ENCODE peak calls at places on chromosomes 5 and 9, in four cellular contexts. S, D, B and I are unnamed samples.

GRCh38 chr9:21323091-21323490 is 12.1 kb downstream of the KLHL9 start:
- DNase-seq in S (no peak), D (no peak), B (no peak), I (peak; percentile 43)

GRCh38 chr5:142356716-142357468 is 32.1 kb upstream of the SPRY4 start:
- DNase-seq in S (peak; percentile 79), D (peak; percentile 82), B (peak; percentile 72), I (peak; percentile 41)

GRCh38 chr5:32984851-32985250 is 273.7 kb downstream of the NPR3 start:
- DNase-seq in S (no peak), D (peak; percentile 73), B (no peak), I (no peak)

GRCh38 chr5:77945874-77946273 is 169.7 kb upstream of the TBCA start:
- DNase-seq in S (no peak), D (no peak), B (no peak), I (no peak)

GRCh38 chr5:109921735-109922395 is 232.1 kb downstream of the MAN2A1 start:
- DNase-seq in S (peak; percentile 3), D (no peak), B (peak; percentile 37), I (no peak)

GRCh38 chr9:100601216-100601615 is 23.3 kb downstream of the CAVIN4 start:
- DNase-seq in S (no peak), D (peak; percentile 69), B (no peak), I (no peak)

GRCh38 chr9:129416831-129417604 is 203.9 kb downstream of the C9orf50 start:
- DNase-seq in S (no peak), D (no peak), B (no peak), I (peak; percentile 47)

GRCh38 chr5:88829053-88829452 is 53.9 kb downstream of the MEF2C start:
- DNase-seq in S (no peak), D (peak; percentile 7), B (no peak), I (peak; percentile 15)

GRCh38 chr9:35981704-35982103 is 23.8 kb upstream of the OR2S2 start:
- DNase-seq in S (no peak), D (no peak), B (no peak), I (no peak)

GRCh38 chr5:151095341-151096000 is 14.6 kb upstream of the TNIP1 start:
- DNase-seq in S (no peak), D (no peak), B (no peak), I (no peak)

GRCh38 chr5:103605277-103605676 is 42.7 kb upstream of the NUDT12 start:
- DNase-seq in S (no peak), D (no peak), B (no peak), I (no peak)

GRCh38 chr5:172141949-172142319 is 46.1 kb downstream of the STK10 start:
- DNase-seq in S (no peak), D (no peak), B (no peak), I (no peak)

GRCh38 chr5:151080620-151081425 is at the start of gene TNIP1:
- DNase-seq in S (peak; percentile 92), D (peak; percentile 94), B (peak; percentile 87), I (peak; percentile 80)

GRCh38 chr9:69671904-69672827 is at the start of gene APBA1:
- DNase-seq in S (peak; percentile 16), D (no peak), B (no peak), I (no peak)

GRCh38 chr5:168364738-168365550 is 73.5 kb downstream of the WWC1 start:
- DNase-seq in S (no peak), D (peak; percentile 48), B (no peak), I (no peak)

GRCh38 chr9:24832307-24832706 is 286.6 kb upstream of the IZUMO3 start:
- DNase-seq in S (no peak), D (peak; percentile 32), B (no peak), I (no peak)

GRCh38 chr9:19138084-19138483 is 10.8 kb upstream of the PLIN2 start:
- DNase-seq in S (no peak), D (no peak), B (no peak), I (no peak)

GRCh38 chr9:95511232-95511951 is 5.4 kb downstream of the PTCH1 start:
- DNase-seq in S (peak; percentile 36), D (peak; percentile 56), B (no peak), I (no peak)

GRCh38 chr5:143515829-143516228 is 112.3 kb upstream of the NR3C1 start:
- DNase-seq in S (no peak), D (no peak), B (no peak), I (no peak)

GRCh38 chr5:150605546-150605945 is 34.9 kb upstream of the SYNPO start:
- DNase-seq in S (no peak), D (no peak), B (no peak), I (no peak)

GRCh38 chr9:79583957-79584654 is 12.3 kb downstream of the TLE4 start:
- DNase-seq in S (no peak), D (no peak), B (no peak), I (no peak)

GRCh38 chr5:102750435-102750834 is 4.7 kb upstream of the PAM start:
- DNase-seq in S (no peak), D (no peak), B (no peak), I (no peak)

GRCh38 chr9:29241320-29241719 is 1668.0 kb upstream of the C9orf72 start:
- DNase-seq in S (no peak), D (peak; percentile 12), B (no peak), I (no peak)

GRCh38 chr9:703392-703791 is 138.1 kb upstream of the DMRT1 start:
- DNase-seq in S (no peak), D (no peak), B (no peak), I (no peak)

GRCh38 chr9:126705311-126705766 is 91.6 kb downstream of the LMX1B start:
- DNase-seq in S (peak; percentile 79), D (peak; percentile 75), B (peak; percentile 71), I (peak; percentile 31)

GRCh38 chr5:95005811-95006210 is 279.1 kb downstream of the MCTP1 start:
- DNase-seq in S (no peak), D (no peak), B (no peak), I (no peak)

GRCh38 chr9:98254236-98255063 is 999 bp downstream of the TBC1D2 start:
- DNase-seq in S (no peak), D (no peak), B (no peak), I (peak; percentile 68)

GRCh38 chr9:130575514-130575913 is 3.9 kb upstream of the FUBP3 start:
- DNase-seq in S (no peak), D (no peak), B (no peak), I (no peak)

GRCh38 chr9:130576176-130576575 is 3.2 kb upstream of the FUBP3 start:
- DNase-seq in S (no peak), D (no peak), B (no peak), I (peak; percentile 13)

GRCh38 chr9:130565792-130566191 is 13.6 kb upstream of the FUBP3 start:
- DNase-seq in S (no peak), D (no peak), B (no peak), I (peak; percentile 47)

GRCh38 chr9:130570200-130570599 is 9.2 kb upstream of the FUBP3 start:
- DNase-seq in S (no peak), D (peak; percentile 47), B (no peak), I (no peak)
- H3K27ac ChIP-seq in S (no peak overlapping the region), D (no peak overlapping the region), B (no peak overlapping the region), I (no peak overlapping the region)

GRCh38 chr5:132458651-132459030 is 31.9 kb downstream of the IRF1 start:
- DNase-seq in S (no peak), D (peak; percentile 57), B (no peak), I (no peak)
- H3K27ac ChIP-seq in S (peak overlapping the region; percentile 62), D (peak overlapping the region; percentile 64), B (peak overlapping the region; percentile 89), I (peak overlapping the region; percentile 95)

GRCh38 chr5:62643556-62644451 is 65.2 kb downstream of the LRRC70 start:
- DNase-seq in S (no peak), D (no peak), B (no peak), I (no peak)
- H3K27ac ChIP-seq in S (no peak overlapping the region), D (no peak overlapping the region), B (no peak overlapping the region), I (no peak overlapping the region)

GRCh38 chr5:59593608-59594007 is 299.9 kb downstream of the PDE4D start:
- DNase-seq in S (no peak), D (no peak), B (no peak), I (no peak)

GRCh38 chr5:59599729-59600128 is 293.8 kb downstream of the PDE4D start:
- DNase-seq in S (no peak), D (no peak), B (no peak), I (no peak)

GRCh38 chr5:59597690-59598546 is 295.6 kb downstream of the PDE4D start:
- DNase-seq in S (no peak), D (no peak), B (no peak), I (no peak)

GRCh38 chr5:59598547-59598874 is 295.0 kb downstream of the PDE4D start:
- DNase-seq in S (no peak), D (no peak), B (no peak), I (no peak)

GRCh38 chr5:59596586-59597348 is 296.8 kb downstream of the PDE4D start:
- DNase-seq in S (no peak), D (peak; percentile 58), B (no peak), I (no peak)
- H3K27ac ChIP-seq in S (no peak overlapping the region), D (peak overlapping the region; percentile 63), B (no peak overlapping the region), I (no peak overlapping the region)